ENCODE peak calls at places on chromosomes 5 and 9, in eight cellular contexts. R, M, L, Q, U, B, A and X are unnamed samples.

GRCh38 chr9:107973451-107973850 is 483.9 kb upstream of the KLF4 start:
- DNase-seq in R (no peak), U (no peak), M (no peak), Q (no peak), B (no peak), L (no peak), A (no peak), X (no peak)

GRCh38 chr9:93257808-93258331 is 73.9 kb downstream of the WNK2 start:
- DNase-seq in M (no peak), U (no peak), A (no peak), Q (no peak), L (peak), R (no peak), B (no peak), X (no peak)

GRCh38 chr5:98474802-98475201 is 298.7 kb upstream of the RGMB start:
- DNase-seq in B (no peak), U (no peak), L (no peak), Q (no peak), A (no peak), M (no peak), R (peak), X (no peak)

GRCh38 chr5:109917154-109917546 is 227.4 kb downstream of the MAN2A1 start:
- DNase-seq in U (no peak), L (no peak), A (no peak), R (no peak), Q (no peak), M (no peak), B (no peak), X (no peak)

GRCh38 chr5:74622122-74622521 is 18.4 kb downstream of the ENC1 start:
- DNase-seq in A (no peak), M (no peak), R (no peak), Q (no peak), U (no peak), B (no peak), L (no peak), X (no peak)

GRCh38 chr5:115898656-115899055 is 56.9 kb downstream of the AP3S1 start:
- DNase-seq in B (no peak), Q (no peak), U (peak), M (peak), A (no peak), L (no peak), R (no peak), X (no peak)

GRCh38 chr9:127482662-127483061 is 31.4 kb downstream of the LRSAM1 start:
- DNase-seq in B (no peak), M (no peak), R (no peak), L (no peak), Q (no peak), A (no peak), U (no peak), X (no peak)

GRCh38 chr5:74641778-74642542 is 1.4 kb upstream of the ENC1 start:
- DNase-seq in L (peak), R (peak), Q (no peak), B (peak), M (peak), A (peak), U (no peak), X (peak)

GRCh38 chr5:1110930-1111726 is 735 bp downstream of the SLC12A7 start:
- DNase-seq in M (no peak), L (no peak), U (peak), Q (no peak), R (no peak), A (no peak), B (no peak), X (no peak)

GRCh38 chr5:44911501-44911900 is 102.8 kb downstream of the MRPS30 start:
- DNase-seq in B (no peak), Q (no peak), L (no peak), U (no peak), M (no peak), A (no peak), R (no peak), X (no peak)

GRCh38 chr9:104247899-104248460 is 153.9 kb downstream of the SMC2 start:
- DNase-seq in B (no peak), Q (no peak), A (no peak), U (peak), M (no peak), R (peak), L (no peak), X (no peak)

GRCh38 chr5:123717139-123717538 is 205.2 kb downstream of the CSNK1G3 start:
- DNase-seq in B (no peak), U (no peak), Q (no peak), A (peak), M (peak), L (no peak), R (peak), X (no peak)

GRCh38 chr5:150066436-150066835 is 19.9 kb downstream of the CSF1R start:
- DNase-seq in Q (no peak), B (no peak), M (no peak), R (no peak), A (no peak), L (no peak), U (no peak), X (no peak)

GRCh38 chr5:109866051-109866450 is 176.3 kb downstream of the MAN2A1 start:
- DNase-seq in M (peak), Q (no peak), B (no peak), U (no peak), L (no peak), R (peak), A (peak), X (no peak)

GRCh38 chr9:33942471-33943083 is 106.1 kb downstream of the UBAP2 start:
- DNase-seq in Q (no peak), A (peak), L (no peak), M (peak), U (peak), R (peak), B (no peak), X (no peak)

GRCh38 chr5:170481839-170482238 is 22.0 kb upstream of the KCNIP1 start:
- DNase-seq in L (no peak), Q (no peak), R (no peak), A (no peak), U (no peak), B (no peak), M (no peak), X (no peak)

GRCh38 chr5:132451387-132451786 is 39.2 kb downstream of the IRF1 start:
- DNase-seq in U (no peak), M (peak), Q (no peak), B (no peak), R (no peak), A (no peak), L (no peak), X (no peak)

GRCh38 chr9:89853931-89854330 is 249.1 kb downstream of the GADD45G start:
- DNase-seq in M (no peak), A (no peak), L (no peak), R (no peak), B (no peak), Q (no peak), U (no peak), X (no peak)

GRCh38 chr5:139746691-139747582 is 48.7 kb upstream of the PSD2 start:
- DNase-seq in U (no peak), B (no peak), R (no peak), M (peak), A (no peak), L (peak), Q (peak), X (no peak)

GRCh38 chr5:134521831-134522230 is 3.6 kb upstream of the JADE2 start:
- DNase-seq in Q (no peak), M (no peak), R (no peak), B (no peak), A (no peak), U (no peak), L (no peak), X (no peak)

GRCh38 chr5:108028411-108028810 is 353.5 kb downstream of the FBXL17 start:
- DNase-seq in B (no peak), A (no peak), U (no peak), Q (no peak), M (no peak), R (peak), L (no peak), X (no peak)

GRCh38 chr9:2228132-2228531 is 213.0 kb downstream of the SMARCA2 start:
- DNase-seq in R (peak), A (no peak), Q (no peak), L (peak), B (no peak), M (no peak), U (no peak), X (no peak)

GRCh38 chr9:113556877-113557593 is 93.5 kb downstream of the RGS3 start:
- DNase-seq in L (no peak), Q (no peak), B (no peak), M (no peak), R (no peak), U (no peak), A (no peak), X (peak)

GRCh38 chr9:116157436-116158138 is 4.0 kb downstream of the PAPPA start:
- DNase-seq in R (peak), U (no peak), Q (no peak), M (peak), L (no peak), B (no peak), A (no peak), X (no peak)

GRCh38 chr9:127835930-127836586 is 18.4 kb downstream of the ENG start:
- DNase-seq in Q (no peak), R (peak), L (no peak), A (peak), U (peak), M (peak), B (peak), X (no peak)

GRCh38 chr5:6399978-6400910 is 21.9 kb upstream of the MED10 start:
- DNase-seq in Q (no peak), R (peak), B (no peak), A (no peak), U (no peak), L (no peak), M (peak), X (no peak)

GRCh38 chr5:57532513-57533497 is 50.2 kb upstream of the ACTBL2 start:
- DNase-seq in U (peak), R (peak), L (no peak), A (no peak), M (peak), Q (no peak), B (no peak), X (no peak)

GRCh38 chr5:154412925-154413324 is 32.9 kb upstream of the SAP30L start:
- DNase-seq in M (no peak), A (no peak), Q (no peak), R (no peak), L (no peak), U (no peak), B (no peak), X (no peak)

GRCh38 chr5:143129910-143130703 is 273.4 kb downstream of the NR3C1 start:
- DNase-seq in A (no peak), U (no peak), L (no peak), Q (no peak), R (no peak), B (no peak), M (no peak), X (no peak)

GRCh38 chr9:95508968-95509850 is 7.6 kb downstream of the PTCH1 start:
- DNase-seq in M (peak), U (peak), B (peak), A (peak), L (peak), R (peak), Q (peak), X (peak)

GRCh38 chr9:1231998-1232919 is 182.1 kb downstream of the DMRT2 start:
- DNase-seq in U (peak), R (peak), L (peak), A (peak), M (peak), Q (no peak), B (peak), X (peak)

GRCh38 chr5:173615884-173616576 is 420 bp downstream of the BOD1 start:
- DNase-seq in M (peak), A (peak), Q (peak), B (peak), U (peak), L (peak), R (peak), X (no peak)

GRCh38 chr5:124927735-124928134 is 181.3 kb upstream of the ZNF608 start:
- DNase-seq in U (no peak), B (no peak), L (no peak), Q (no peak), M (peak), A (no peak), R (peak), X (no peak)